ENCODE peak calls at places on chromosomes 7 and 10, in four cellular contexts. Z is posterior vena cava, U is H7, X is naive B cell. I is an unnamed sample.

GRCh38 chr7:20283997-20284396 is 46.7 kb upstream of the ITGB8 start:
- DNase-seq in Z (no peak), U (no peak), X (no peak), I (no peak)

GRCh38 chr10:10782603-10783002 is 235.1 kb upstream of the CELF2 start:
- DNase-seq in Z (no peak), U (no peak), X (no peak), I (no peak)

GRCh38 chr7:46671108-46671769 is 750.2 kb upstream of the IGFBP3 start:
- DNase-seq in Z (no peak), U (no peak), X (no peak), I (no peak)

GRCh38 chr7:128919241-128919640 is 8.7 kb upstream of the KCP start:
- DNase-seq in Z (peak; percentile 51), U (no peak), X (no peak), I (no peak)

GRCh38 chr7:92854501-92855238 is 18.3 kb upstream of the CDK6 start:
- DNase-seq in Z (no peak), U (no peak), X (no peak), I (no peak)

GRCh38 chr10:42985436-42986316 is 91.2 kb upstream of the RET start:
- DNase-seq in Z (peak; percentile 62), U (peak; percentile 16), X (no peak), I (no peak)

GRCh38 chr10:79046991-79047874 is 21.5 kb upstream of the ZMIZ1 start:
- DNase-seq in Z (peak; percentile 55), U (peak; percentile 39), X (no peak), I (no peak)

GRCh38 chr10:117597216-117597615 is 54.7 kb downstream of the EMX2 start:
- DNase-seq in Z (no peak), U (no peak), X (no peak), I (no peak)

GRCh38 chr10:90592903-90593302 is 264.9 kb downstream of the HTR7 start:
- DNase-seq in Z (no peak), U (peak; percentile 46), X (peak; percentile 19), I (peak; percentile 71)

GRCh38 chr7:148729984-148730733 is 31.5 kb downstream of the CUL1 start:
- DNase-seq in Z (no peak), U (no peak), X (no peak), I (no peak)

GRCh38 chr7:135486258-135486657 is 23.6 kb downstream of the CNOT4 start:
- DNase-seq in Z (no peak), U (no peak), X (no peak), I (no peak)

GRCh38 chr7:52955522-52955921 is 79.9 kb upstream of the POM121L12 start:
- DNase-seq in Z (no peak), U (no peak), X (no peak), I (no peak)

I was measured in iPS-NIHi11.